ENCODE peak calls at places on chromosomes 16 and 17, in four cellular contexts. One of them, this sample, is unnamed.

GRCh38 chr17:38724337-38724988 is 5.7 kb upstream of the CISD3 start:
- DNase-seq in CD4-positive, alpha-beta T cell: no peak
- DNase-seq in mesothelial cell of epicardium: no peak
- DNase-seq in sigmoid colon: peak
- DNase-seq in this sample: no peak

GRCh38 chr16:26454102-26454501 is 612.6 kb upstream of the C16orf82 start:
- DNase-seq in CD4-positive, alpha-beta T cell: no peak
- DNase-seq in mesothelial cell of epicardium: no peak
- DNase-seq in sigmoid colon: no peak
- DNase-seq in this sample: no peak

GRCh38 chr16:82329504-82330192 is 159.6 kb upstream of the MPHOSPH6 start:
- DNase-seq in CD4-positive, alpha-beta T cell: no peak
- DNase-seq in mesothelial cell of epicardium: no peak
- DNase-seq in sigmoid colon: no peak
- DNase-seq in this sample: no peak

GRCh38 chr17:43337684-43338428 is 60.9 kb upstream of the ARL4D start:
- DNase-seq in CD4-positive, alpha-beta T cell: no peak
- DNase-seq in mesothelial cell of epicardium: no peak
- DNase-seq in sigmoid colon: no peak
- DNase-seq in this sample: no peak

GRCh38 chr16:86673956-86674453 is 95.7 kb downstream of the FOXL1 start:
- DNase-seq in CD4-positive, alpha-beta T cell: no peak
- DNase-seq in mesothelial cell of epicardium: no peak
- DNase-seq in sigmoid colon: no peak
- DNase-seq in this sample: no peak

GRCh38 chr17:53420035-53420641 is 402.6 kb upstream of the KIF2B start:
- DNase-seq in CD4-positive, alpha-beta T cell: no peak
- DNase-seq in mesothelial cell of epicardium: no peak
- DNase-seq in sigmoid colon: no peak
- DNase-seq in this sample: no peak

GRCh38 chr16:64615647-64616280 is 506.1 kb downstream of the CDH11 start:
- DNase-seq in CD4-positive, alpha-beta T cell: no peak
- DNase-seq in mesothelial cell of epicardium: peak
- DNase-seq in sigmoid colon: no peak
- DNase-seq in this sample: no peak

GRCh38 chr16:4512473-4512872 is 26.1 kb downstream of the CDIP1 start:
- DNase-seq in CD4-positive, alpha-beta T cell: no peak
- DNase-seq in mesothelial cell of epicardium: no peak
- DNase-seq in sigmoid colon: no peak
- DNase-seq in this sample: no peak

GRCh38 chr16:81831722-81832126 is 52.6 kb downstream of the PLCG2 start:
- DNase-seq in CD4-positive, alpha-beta T cell: no peak
- DNase-seq in mesothelial cell of epicardium: no peak
- DNase-seq in sigmoid colon: peak
- DNase-seq in this sample: no peak

GRCh38 chr16:69423189-69423588 is 1.2 kb upstream of the CYB5B start:
- DNase-seq in CD4-positive, alpha-beta T cell: no peak
- DNase-seq in mesothelial cell of epicardium: no peak
- DNase-seq in sigmoid colon: no peak
- DNase-seq in this sample: no peak

GRCh38 chr17:51228177-51228576 is 31.7 kb downstream of the MBTD1 start:
- DNase-seq in CD4-positive, alpha-beta T cell: no peak
- DNase-seq in mesothelial cell of epicardium: no peak
- DNase-seq in sigmoid colon: no peak
- DNase-seq in this sample: no peak

GRCh38 chr17:64984776-64985521 is 65.7 kb upstream of the LRRC37A3 start:
- DNase-seq in CD4-positive, alpha-beta T cell: peak
- DNase-seq in mesothelial cell of epicardium: no peak
- DNase-seq in sigmoid colon: no peak
- DNase-seq in this sample: no peak

GRCh38 chr16:22207715-22208360 is 1.8 kb downstream of the EEF2K start:
- DNase-seq in CD4-positive, alpha-beta T cell: no peak
- DNase-seq in mesothelial cell of epicardium: no peak
- DNase-seq in sigmoid colon: no peak
- DNase-seq in this sample: no peak

GRCh38 chr16:69311533-69312388 is 611 bp downstream of the VPS4A start:
- DNase-seq in CD4-positive, alpha-beta T cell: no peak
- DNase-seq in mesothelial cell of epicardium: peak
- DNase-seq in sigmoid colon: peak
- DNase-seq in this sample: no peak

GRCh38 chr17:47862621-47863440 is 11.9 kb upstream of the SP6 start:
- DNase-seq in CD4-positive, alpha-beta T cell: no peak
- DNase-seq in mesothelial cell of epicardium: no peak
- DNase-seq in sigmoid colon: no peak
- DNase-seq in this sample: no peak

GRCh38 chr17:17041571-17042380 is 481 bp upstream of the MPRIP start:
- DNase-seq in CD4-positive, alpha-beta T cell: peak
- DNase-seq in mesothelial cell of epicardium: peak
- DNase-seq in sigmoid colon: peak
- DNase-seq in this sample: peak
- TF ChIP-seq CTCF in CD4-positive, alpha-beta T cell: no peak
- TF ChIP-seq CTCF in mesothelial cell of epicardium: no peak
- TF ChIP-seq CTCF in sigmoid colon: no peak
- TF ChIP-seq CTCF in this sample: no peak

DNA sequence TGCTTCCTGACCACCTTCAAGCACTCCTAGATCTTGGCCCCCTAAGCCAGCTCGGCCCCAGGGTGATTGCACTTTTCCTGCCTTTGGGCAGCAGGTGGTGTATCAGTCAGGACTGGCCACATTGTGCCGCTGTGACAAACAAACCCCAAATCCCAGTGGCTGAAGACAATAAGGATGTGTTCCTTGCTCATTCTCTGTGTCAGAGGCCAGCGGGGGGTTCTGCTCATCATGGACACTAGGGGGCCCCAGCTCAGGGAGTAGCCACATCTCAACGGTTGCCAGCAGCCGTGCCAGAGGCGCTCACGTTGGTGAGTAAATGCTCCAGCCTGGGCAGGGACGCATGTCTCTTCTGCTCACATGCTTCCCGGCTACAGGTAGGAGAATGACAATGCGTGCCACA is 60.4 kb downstream of the ZDHHC7 start:
- DNase-seq in CD4-positive, alpha-beta T cell: no peak
- DNase-seq in mesothelial cell of epicardium: no peak
- DNase-seq in sigmoid colon: no peak
- DNase-seq in this sample: no peak
- TF ChIP-seq CTCF in CD4-positive, alpha-beta T cell: no peak
- TF ChIP-seq CTCF in mesothelial cell of epicardium: peak
- TF ChIP-seq CTCF in sigmoid colon: no peak
- TF ChIP-seq CTCF in this sample: peak

DNA sequence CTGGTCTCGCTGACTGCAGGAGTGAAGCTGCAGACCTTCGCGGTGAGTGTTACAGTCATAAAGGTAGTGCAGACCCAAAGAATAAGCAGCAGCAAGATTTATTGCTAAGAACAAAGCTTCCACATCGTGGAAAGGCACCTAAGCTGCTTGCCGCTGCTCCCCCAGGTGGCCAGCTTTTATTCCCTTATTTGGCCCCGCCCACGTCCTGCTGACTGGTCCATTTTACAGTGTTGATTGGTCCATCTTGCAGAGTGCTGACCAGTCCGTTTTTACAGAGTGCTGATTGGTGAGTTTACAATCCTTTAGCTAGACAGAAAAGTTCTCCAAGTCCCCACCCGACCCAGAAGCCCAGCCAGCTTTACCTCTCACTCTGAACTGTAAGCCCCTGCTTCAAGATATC is 227.8 kb downstream of the ABCC12 start:
- DNase-seq in CD4-positive, alpha-beta T cell: no peak
- DNase-seq in mesothelial cell of epicardium: no peak
- DNase-seq in sigmoid colon: no peak
- DNase-seq in this sample: no peak
- TF ChIP-seq CTCF in CD4-positive, alpha-beta T cell: no peak
- TF ChIP-seq CTCF in mesothelial cell of epicardium: no peak
- TF ChIP-seq CTCF in sigmoid colon: no peak
- TF ChIP-seq CTCF in this sample: peak

GRCh38 chr17:350706-351435 is 1.7 kb downstream of the RPH3AL start:
- DNase-seq in CD4-positive, alpha-beta T cell: no peak
- DNase-seq in mesothelial cell of epicardium: no peak
- DNase-seq in sigmoid colon: peak
- DNase-seq in this sample: no peak
- TF ChIP-seq CTCF in CD4-positive, alpha-beta T cell: no peak
- TF ChIP-seq CTCF in mesothelial cell of epicardium: no peak
- TF ChIP-seq CTCF in sigmoid colon: no peak
- TF ChIP-seq CTCF in this sample: no peak

DNA sequence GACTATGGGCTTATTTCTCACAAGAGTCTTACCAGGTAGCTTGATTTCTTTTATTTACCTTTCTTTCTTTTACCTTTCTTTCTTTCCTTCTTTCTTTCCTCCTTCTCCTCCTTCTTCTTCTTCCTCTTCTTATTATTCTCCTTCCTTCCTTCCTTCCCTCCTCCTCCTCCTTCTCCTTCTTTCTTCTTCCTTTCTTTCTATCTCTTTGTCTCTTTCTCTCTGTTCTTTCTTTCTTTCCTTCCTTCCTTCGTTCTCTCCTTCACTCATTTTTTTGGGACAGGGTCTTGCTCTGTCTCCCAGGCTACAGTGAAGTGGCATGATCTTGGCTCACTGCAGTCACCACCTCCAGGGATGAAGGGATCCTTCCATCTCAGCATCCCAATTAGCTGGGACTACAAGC is 363.6 kb upstream of the MAF start:
- DNase-seq in CD4-positive, alpha-beta T cell: no peak
- DNase-seq in mesothelial cell of epicardium: no peak
- DNase-seq in sigmoid colon: no peak
- DNase-seq in this sample: no peak
- TF ChIP-seq CTCF in CD4-positive, alpha-beta T cell: no peak
- TF ChIP-seq CTCF in mesothelial cell of epicardium: no peak
- TF ChIP-seq CTCF in sigmoid colon: no peak
- TF ChIP-seq CTCF in this sample: no peak

GRCh38 chr16:30054959-30055553 is 10.5 kb upstream of the ALDOA start:
- DNase-seq in CD4-positive, alpha-beta T cell: peak
- DNase-seq in mesothelial cell of epicardium: no peak
- DNase-seq in sigmoid colon: no peak
- DNase-seq in this sample: peak
- TF ChIP-seq CTCF in CD4-positive, alpha-beta T cell: peak
- TF ChIP-seq CTCF in mesothelial cell of epicardium: peak
- TF ChIP-seq CTCF in sigmoid colon: no peak
- TF ChIP-seq CTCF in this sample: peak

DNA sequence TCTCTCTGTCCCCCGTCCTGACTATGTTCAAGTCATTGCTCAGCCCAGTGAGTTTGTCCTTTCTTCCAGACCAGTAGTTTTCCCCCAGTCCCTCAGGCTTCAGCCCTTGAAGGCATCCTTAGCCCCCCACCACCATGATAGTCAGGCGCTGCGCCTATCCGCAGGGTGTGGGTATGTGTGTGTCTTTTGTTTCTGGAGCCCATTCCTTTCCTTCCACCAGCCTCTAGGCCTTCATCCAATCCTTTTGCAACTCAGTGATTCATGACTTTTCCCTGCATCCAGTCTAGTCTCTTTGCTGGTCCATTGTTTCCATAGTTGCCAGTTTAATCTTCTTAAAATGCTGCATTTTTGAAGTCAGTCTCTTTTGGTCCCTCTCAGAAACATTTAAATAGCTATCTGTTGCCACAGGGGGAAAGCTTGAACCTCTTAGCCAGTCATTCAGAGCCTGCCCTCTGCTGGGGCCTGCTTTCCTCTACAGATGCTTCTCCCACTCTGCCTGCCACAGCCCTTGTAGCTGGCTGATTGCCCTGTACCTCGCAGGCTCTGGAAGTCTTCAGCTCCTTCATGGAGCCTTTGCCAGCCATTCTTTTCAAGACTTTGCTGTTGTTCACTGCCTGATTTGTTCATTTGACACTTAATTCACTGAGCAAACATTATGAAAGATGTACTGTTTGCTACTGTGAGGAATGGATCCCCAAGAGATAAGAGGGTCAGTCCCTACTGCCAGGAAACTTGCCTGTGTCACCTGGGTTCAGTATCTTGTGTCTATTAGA is 55.9 kb upstream of the ADCY7 start:
- DNase-seq in CD4-positive, alpha-beta T cell: peak
- DNase-seq in mesothelial cell of epicardium: peak
- DNase-seq in sigmoid colon: peak
- DNase-seq in this sample: no peak
- TF ChIP-seq CTCF in CD4-positive, alpha-beta T cell: peak
- TF ChIP-seq CTCF in mesothelial cell of epicardium: peak
- TF ChIP-seq CTCF in sigmoid colon: peak
- TF ChIP-seq CTCF in this sample: peak

GRCh38 chr17:4365103-4365627 is 1.3 kb downstream of the UBE2G1 start:
- DNase-seq in CD4-positive, alpha-beta T cell: peak
- DNase-seq in mesothelial cell of epicardium: peak
- DNase-seq in sigmoid colon: peak
- DNase-seq in this sample: peak

GRCh38 chr17:4365628-4366311 is 705 bp downstream of the UBE2G1 start:
- DNase-seq in CD4-positive, alpha-beta T cell: peak
- DNase-seq in mesothelial cell of epicardium: peak
- DNase-seq in sigmoid colon: peak
- DNase-seq in this sample: no peak

GRCh38 chr17:4364622-4365041 is 1.8 kb downstream of the UBE2G1 start:
- DNase-seq in CD4-positive, alpha-beta T cell: no peak
- DNase-seq in mesothelial cell of epicardium: no peak
- DNase-seq in sigmoid colon: peak
- DNase-seq in this sample: no peak

GRCh38 chr17:4358154-4358553 is 8.3 kb downstream of the UBE2G1 start:
- DNase-seq in CD4-positive, alpha-beta T cell: no peak
- DNase-seq in mesothelial cell of epicardium: no peak
- DNase-seq in sigmoid colon: no peak
- DNase-seq in this sample: no peak

GRCh38 chr17:4362141-4362540 is 4.3 kb downstream of the UBE2G1 start:
- DNase-seq in CD4-positive, alpha-beta T cell: no peak
- DNase-seq in mesothelial cell of epicardium: no peak
- DNase-seq in sigmoid colon: peak
- DNase-seq in this sample: no peak
- TF ChIP-seq CTCF in CD4-positive, alpha-beta T cell: no peak
- TF ChIP-seq CTCF in mesothelial cell of epicardium: no peak
- TF ChIP-seq CTCF in sigmoid colon: no peak
- TF ChIP-seq CTCF in this sample: peak